ENCODE peak calls at places on chromosomes 13 and 19, in eight cellular contexts. T, Q, E, S, W, J, L and C are unnamed samples.

GRCh38 chr19:29674374-29675119 is 9.3 kb downstream of the PLEKHF1 start:
- DNase-seq in E (no peak), W (no peak), L (no peak), S (no peak), T (no peak), Q (no peak), J (no peak), C (no peak)

GRCh38 chr13:99313473-99313872 is 6.3 kb upstream of the GPR183 start:
- DNase-seq in S (no peak), Q (no peak), L (no peak), E (no peak), W (no peak), T (no peak), J (peak), C (no peak)

GRCh38 chr13:104372128-104372527 is 1305.9 kb upstream of the SLC10A2 start:
- DNase-seq in J (no peak), E (no peak), L (no peak), T (no peak), Q (no peak), W (no peak), S (no peak), C (no peak)

GRCh38 chr19:13022111-13022858 is 27.0 kb downstream of the NFIX start:
- DNase-seq in S (peak), E (no peak), J (peak), W (no peak), Q (no peak), T (no peak), L (no peak), C (peak)

GRCh38 chr19:41248895-41249294 is 15.3 kb upstream of the HNRNPUL1 start:
- DNase-seq in Q (no peak), E (no peak), S (no peak), T (no peak), W (no peak), J (peak), L (no peak), C (no peak)

GRCh38 chr13:97780486-97780885 is 173.0 kb upstream of the IPO5 start:
- DNase-seq in S (no peak), L (no peak), J (no peak), E (no peak), T (no peak), W (no peak), Q (no peak), C (no peak)

GRCh38 chr19:20078696-20079095 is 896 bp downstream of the ZNF90 start:
- DNase-seq in J (peak), S (peak), Q (peak), W (no peak), E (no peak), L (peak), T (peak), C (no peak)

GRCh38 chr13:112703935-112704633 is 14.2 kb downstream of the ATP11A start:
- DNase-seq in T (no peak), J (no peak), L (no peak), W (no peak), E (no peak), Q (no peak), S (no peak), C (no peak)

GRCh38 chr19:33956941-33957340 is 160.3 kb downstream of the KCTD15 start:
- DNase-seq in E (no peak), J (no peak), Q (no peak), L (no peak), T (no peak), S (no peak), W (no peak), C (no peak)

GRCh38 chr19:57165846-57166245 is 1.4 kb downstream of the DUXA start:
- DNase-seq in W (no peak), J (peak), Q (no peak), E (no peak), S (peak), T (no peak), L (no peak), C (peak)